ENCODE peak calls at places on chromosome 19, in four cellular contexts. S is GM23338, M is H1, V is breast epithelium. Y is an unnamed sample.

GRCh38 chr19:2678043-2678671 is 24.3 kb downstream of the GNG7 start:
- DNase-seq in S (no peak), M (no peak), V (no peak), Y (no peak)

GRCh38 chr19:57814505-57815246 is at the start of gene ZNF552:
- DNase-seq in S (peak), M (peak), V (peak), Y (peak)

GRCh38 chr19:36059180-36059910 is 4.6 kb downstream of the WDR62 start:
- DNase-seq in S (no peak), M (no peak), V (no peak), Y (no peak)

GRCh38 chr19:55641376-55642152 is 762 bp downstream of the ZNF580 start:
- DNase-seq in S (peak), M (no peak), V (no peak), Y (no peak)

GRCh38 chr19:29561601-29562000 is 35.8 kb downstream of the VSTM2B start:
- DNase-seq in S (no peak), M (no peak), V (no peak), Y (no peak)

GRCh38 chr19:3012522-3013260 is 16.4 kb downstream of the TLE2 start:
- DNase-seq in S (peak), M (no peak), V (no peak), Y (no peak)

GRCh38 chr19:38733493-38734175 is 10.6 kb downstream of the CAPN12 start:
- DNase-seq in S (no peak), M (no peak), V (no peak), Y (no peak)

GRCh38 chr19:3506384-3507340 is 551 bp downstream of the FZR1 start:
- DNase-seq in S (peak), M (no peak), V (no peak), Y (no peak)

GRCh38 chr19:14097532-14098151 is 7.1 kb upstream of the SAMD1 start:
- DNase-seq in S (peak), M (no peak), V (no peak), Y (no peak)

GRCh38 chr19:45863840-45864628 is at the start of gene FOXA3:
- DNase-seq in S (peak), M (peak), V (no peak), Y (no peak)

GRCh38 chr19:28553005-28553404 is 659.9 kb downstream of the UQCRFS1 start:
- DNase-seq in S (no peak), M (no peak), V (no peak), Y (no peak)

GRCh38 chr19:1363599-1363998 is 20.1 kb upstream of the NDUFS7 start:
- DNase-seq in S (no peak), M (no peak), V (no peak), Y (no peak)

GRCh38 chr19:1362385-1363257 is 21.1 kb upstream of the NDUFS7 start:
- DNase-seq in S (no peak), M (no peak), V (no peak), Y (no peak)

GRCh38 chr19:1365964-1366695 is 17.6 kb upstream of the NDUFS7 start:
- DNase-seq in S (no peak), M (no peak), V (no peak), Y (no peak)

GRCh38 chr19:1365306-1365963 is 18.3 kb upstream of the NDUFS7 start:
- DNase-seq in S (no peak), M (no peak), V (no peak), Y (no peak)

DNA sequence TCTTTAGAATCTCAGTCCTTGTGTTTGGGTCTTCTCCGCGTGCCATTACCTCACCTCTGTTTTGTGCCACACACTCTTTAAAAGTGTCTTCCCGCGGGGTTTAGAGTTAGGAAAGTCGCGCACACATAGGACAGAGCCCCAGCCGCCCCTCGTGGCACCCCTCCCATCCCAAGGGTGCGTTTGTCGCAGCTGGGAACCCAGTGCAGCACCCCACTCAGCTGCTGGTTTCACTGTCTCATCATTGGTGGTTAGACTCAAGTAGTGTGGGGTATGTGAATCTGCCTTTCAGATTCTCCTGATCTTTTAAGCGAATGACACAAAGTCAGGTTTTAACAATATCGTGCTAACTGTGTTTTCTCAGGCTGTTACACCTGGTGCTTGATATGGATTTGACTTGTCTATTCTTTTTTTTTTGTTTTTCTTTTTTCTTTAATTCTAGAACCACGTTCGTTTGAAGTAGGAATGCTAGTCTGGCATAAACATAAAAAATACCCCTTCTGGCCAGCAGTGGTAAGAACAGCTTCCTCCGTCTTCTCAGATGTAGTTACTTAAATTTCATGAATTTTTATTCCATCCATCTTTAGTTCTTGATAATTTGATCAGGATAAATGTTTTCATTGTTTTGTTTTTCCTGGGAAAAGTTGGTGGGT is 19.5 kb upstream of the NDUFS7 start:
- DNase-seq in S (no peak), M (no peak), V (no peak), Y (no peak)
- H3K27ac ChIP-seq in S (peak), M (no peak), V (no peak), Y (no peak)

GRCh38 chr19:30881281-30881680 is 468.0 kb downstream of the TSHZ3 start:
- DNase-seq in S (no peak), M (no peak), V (no peak), Y (no peak)

GRCh38 chr19:30881986-30882385 is 467.2 kb downstream of the TSHZ3 start:
- DNase-seq in S (no peak), M (no peak), V (no peak), Y (no peak)

GRCh38 chr19:30883071-30883470 is 466.2 kb downstream of the TSHZ3 start:
- DNase-seq in S (no peak), M (no peak), V (no peak), Y (no peak)

GRCh38 chr19:30884146-30884812 is 465.0 kb downstream of the TSHZ3 start:
- DNase-seq in S (peak), M (no peak), V (no peak), Y (no peak)

GRCh38 chr19:30882411-30883005 is 466.7 kb downstream of the TSHZ3 start:
- DNase-seq in S (peak), M (no peak), V (no peak), Y (no peak)
- TF ChIP-seq CTCF in S (no peak), M (no peak), V (no peak), Y (no peak)

GRCh38 chr19:7633619-7634018 is at the start of gene PCP2:
- DNase-seq in S (no peak), M (no peak), V (no peak), Y (no peak)

GRCh38 chr19:7632340-7633203 is 947 bp downstream of the PCP2 start:
- DNase-seq in S (no peak), M (no peak), V (no peak), Y (no peak)

GRCh38 chr19:7629347-7630054 is at the start of the genes PET100 and XAB2:
- DNase-seq in S (peak), M (peak), V (peak), Y (peak)

GRCh38 chr19:7628589-7629311 is 595 bp downstream of the XAB2 start:
- DNase-seq in S (peak), M (no peak), V (no peak), Y (no peak)

GRCh38 chr19:7631577-7631976 is 1.9 kb downstream of the PCP2 start:
- DNase-seq in S (no peak), M (no peak), V (no peak), Y (no peak)
- TF ChIP-seq POLR2AphosphoS5 in S (no peak), M (peak), V (no peak), Y (no peak)

GRCh38 chr19:4969772-4970531 is 1.0 kb downstream of the KDM4B start:
- DNase-seq in S (peak), M (no peak), V (no peak), Y (no peak)
- H3K27ac ChIP-seq in S (peak), M (no peak), V (peak), Y (peak)

GRCh38 chr19:19732579-19733501 is at the start of gene ZNF14:
- DNase-seq in S (peak), M (peak), V (peak), Y (peak)
- TF ChIP-seq CTCF in S (peak), M (no peak), V (no peak), Y (no peak)

GRCh38 chr19:10788146-10788545 is 47.9 kb downstream of the TMED1 start:
- DNase-seq in S (no peak), M (no peak), V (no peak), Y (no peak)

GRCh38 chr19:10784257-10784656 is 51.8 kb downstream of the TMED1 start:
- DNase-seq in S (no peak), M (no peak), V (no peak), Y (no peak)

GRCh38 chr19:10776900-10777650 is 58.9 kb downstream of the TMED1 start:
- DNase-seq in S (no peak), M (no peak), V (no peak), Y (no peak)

GRCh38 chr19:10780368-10780767 is 55.6 kb downstream of the TMED1 start:
- DNase-seq in S (no peak), M (no peak), V (no peak), Y (no peak)

GRCh38 chr19:10782795-10783194 is 53.2 kb downstream of the TMED1 start:
- DNase-seq in S (no peak), M (no peak), V (no peak), Y (no peak)
- TF ChIP-seq POLR2AphosphoS5 in S (no peak), M (no peak), V (no peak), Y (no peak)

DNA sequence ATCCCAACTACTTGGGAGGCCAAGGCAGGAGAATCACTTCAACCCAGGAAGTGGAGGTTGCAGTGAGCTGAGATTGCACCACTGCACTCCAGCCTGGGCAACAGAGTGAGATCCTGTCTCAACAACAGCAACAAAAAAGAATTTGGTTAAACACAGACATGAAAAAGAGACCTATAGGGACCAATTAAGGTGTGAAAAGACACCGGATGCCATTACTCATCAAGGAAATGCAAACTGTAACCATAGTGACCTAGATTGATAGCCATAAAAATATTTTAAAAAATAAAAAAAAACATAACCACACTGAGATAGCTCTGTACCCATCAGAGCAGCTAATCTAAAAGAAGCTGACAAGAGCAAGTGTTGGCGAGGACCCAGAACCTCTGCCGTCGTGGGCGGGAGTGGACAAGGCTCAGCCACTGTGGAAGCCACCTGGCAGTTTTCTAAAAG is 37.1 kb upstream of the ISYNA1 start:
- DNase-seq in S (no peak), M (no peak), V (no peak), Y (no peak)
- H3K27ac ChIP-seq in S (no peak), M (no peak), V (no peak), Y (no peak)